ENCODE peak calls at places on chromosomes 2 and 18, in eight cellular contexts. E is stomach, P is neural crest cell, L is fibroblast of mammary gland, V is nephron progenitor cell, H is D721Med, T is fibroblast of pulmonary artery, Q is lung. S is an unnamed sample.

GRCh38 chr2:199596549-199596948 is 138.8 kb upstream of the SATB2 start:
- DNase-seq in E (no peak), P (no peak), T (peak; percentile 15), L (peak; percentile 24), V (no peak), Q (no peak), H (no peak), S (no peak)

GRCh38 chr2:239223330-239224248 is 177.2 kb downstream of the HDAC4 start:
- DNase-seq in E (peak; percentile 65), L (peak; percentile 88), P (no peak), T (peak; percentile 56), Q (no peak), H (no peak), V (no peak), S (no peak)

GRCh38 chr2:144414324-144414845 is 105.5 kb downstream of the ZEB2 start:
- DNase-seq in L (peak; percentile 99), H (no peak), E (no peak), V (no peak), Q (peak; percentile 54), P (no peak), T (peak; percentile 94), S (peak; percentile 11)

GRCh38 chr2:88933980-88934379 is 242.5 kb downstream of the RPIA start:
- DNase-seq in L (peak; percentile 17), E (no peak), Q (no peak), V (no peak), P (no peak), T (no peak), H (no peak), S (no peak)

GRCh38 chr18:26436176-26437031 is 111.9 kb downstream of the KCTD1 start:
- DNase-seq in Q (no peak), T (peak; percentile 79), L (peak; percentile 90), V (peak; percentile 18), H (no peak), E (no peak), P (no peak), S (no peak)

GRCh38 chr2:5373200-5373599 is 319.0 kb upstream of the SOX11 start:
- DNase-seq in P (peak; percentile 71), H (no peak), Q (no peak), L (no peak), E (no peak), V (peak; percentile 74), T (no peak), S (no peak)

GRCh38 chr2:54052825-54053718 is 62.3 kb upstream of the ACYP2 start:
- DNase-seq in L (peak; percentile 44), V (no peak), Q (no peak), H (no peak), P (no peak), E (no peak), T (no peak), S (no peak)

GRCh38 chr2:193518061-193518817 is 1323.5 kb upstream of the TMEFF2 start:
- DNase-seq in T (peak; percentile 54), V (no peak), P (no peak), L (peak; percentile 91), E (no peak), H (no peak), Q (no peak), S (no peak)

GRCh38 chr18:79339094-79339908 is 56.4 kb upstream of the NFATC1 start:
- DNase-seq in V (no peak), P (no peak), L (peak; percentile 22), E (no peak), H (no peak), Q (no peak), T (no peak), S (no peak)

GRCh38 chr2:1488851-1489250 is 75.6 kb downstream of the TPO start:
- DNase-seq in E (no peak), H (no peak), V (no peak), T (no peak), P (no peak), L (no peak), Q (peak; percentile 17), S (no peak)

GRCh38 chr2:176269319-176270099 is at the start of gene MTX2:
- DNase-seq in Q (peak; percentile 71), E (peak; percentile 78), T (peak; percentile 69), L (peak; percentile 42), H (peak; percentile 44), V (peak; percentile 85), P (peak; percentile 71), S (peak; percentile 86)

GRCh38 chr2:33068261-33068660 is 121.5 kb downstream of the LTBP1 start:
- DNase-seq in V (no peak), H (no peak), Q (no peak), P (no peak), E (no peak), T (peak; percentile 36), L (peak; percentile 89), S (no peak)

GRCh38 chr18:9106800-9107574 is 4.5 kb downstream of the NDUFV2 start:
- DNase-seq in P (no peak), L (no peak), T (no peak), V (no peak), Q (no peak), H (no peak), E (no peak), S (no peak)

GRCh38 chr2:96119389-96119751 is 3.0 kb upstream of the ADRA2B start:
- DNase-seq in H (no peak), T (no peak), L (no peak), E (no peak), P (no peak), Q (no peak), V (no peak), S (no peak)

GRCh38 chr2:37670378-37671012 is 947 bp downstream of the CDC42EP3 start:
- DNase-seq in Q (no peak), H (no peak), L (no peak), E (no peak), P (no peak), T (peak; percentile 40), V (no peak), S (no peak)

GRCh38 chr2:185291035-185291647 is 447.5 kb upstream of the FSIP2 start:
- DNase-seq in Q (no peak), T (peak; percentile 69), H (no peak), V (peak; percentile 66), L (peak; percentile 55), E (peak; percentile 71), P (peak; percentile 51), S (peak; percentile 6)
- TF ChIP-seq CTCF in Q (no peak), T (peak; percentile 84), H (peak; percentile 44), V (peak; percentile 79), L (peak; percentile 68), E (no peak), P (peak; percentile 79), S (peak; percentile 53)

DNA sequence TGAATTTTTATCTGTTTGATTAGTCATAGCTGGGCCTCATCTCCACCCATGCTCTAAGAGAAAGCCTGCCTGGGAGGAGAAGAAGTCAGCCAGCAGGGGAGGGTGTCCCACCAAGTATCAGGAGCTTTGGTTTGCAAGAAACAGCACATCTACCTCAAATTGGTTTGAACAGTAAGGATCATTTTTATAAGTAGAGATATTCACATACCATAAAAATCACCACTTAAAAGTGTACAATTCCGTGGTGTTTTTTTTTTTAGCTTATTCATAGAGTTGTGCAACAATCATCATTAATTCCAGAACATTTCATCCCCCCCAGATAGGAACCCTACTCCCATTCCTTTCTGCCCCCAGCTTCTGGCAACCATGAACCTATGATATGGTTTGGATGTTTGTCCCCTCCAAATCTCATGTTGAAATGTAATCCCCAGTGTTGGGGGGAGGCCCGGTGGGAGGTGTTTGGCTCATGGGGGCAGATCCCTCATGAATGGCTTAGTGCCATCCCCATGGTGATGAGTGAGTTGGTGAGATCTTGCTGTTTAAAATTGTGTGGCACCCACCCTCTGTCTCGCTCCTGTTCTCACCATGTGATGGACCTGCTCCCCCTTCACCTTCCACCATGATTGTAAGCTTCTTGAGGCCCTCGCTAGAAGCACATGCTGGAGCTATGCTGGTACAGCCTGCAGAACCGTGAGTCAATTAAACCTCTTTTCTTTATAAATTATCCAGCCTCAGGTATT is 36.2 kb upstream of the HS6ST1 start:
- DNase-seq in L (peak; percentile 77), T (peak; percentile 72), P (no peak), H (no peak), V (no peak), E (no peak), Q (peak; percentile 24), S (no peak)
- TF ChIP-seq CTCF in L (peak; percentile 54), T (peak; percentile 50), P (no peak), H (no peak), V (no peak), E (no peak), Q (no peak), S (no peak)

GRCh38 chr2:169982929-169983328 is 155.7 kb downstream of the UBR3 start:
- DNase-seq in H (no peak), L (no peak), T (no peak), V (no peak), Q (no peak), E (no peak), P (no peak), S (no peak)

GRCh38 chr2:169979025-169979424 is 151.8 kb downstream of the UBR3 start:
- DNase-seq in Q (no peak), T (no peak), P (no peak), H (no peak), L (no peak), E (no peak), V (no peak), S (no peak)

GRCh38 chr2:169980643-169981042 is 153.4 kb downstream of the UBR3 start:
- DNase-seq in T (no peak), H (no peak), V (no peak), L (no peak), E (no peak), P (no peak), Q (no peak), S (no peak)

GRCh38 chr2:169980001-169980400 is 152.7 kb downstream of the UBR3 start:
- DNase-seq in L (no peak), V (no peak), H (no peak), T (peak; percentile 23), E (no peak), Q (no peak), P (no peak), S (no peak)

DNA sequence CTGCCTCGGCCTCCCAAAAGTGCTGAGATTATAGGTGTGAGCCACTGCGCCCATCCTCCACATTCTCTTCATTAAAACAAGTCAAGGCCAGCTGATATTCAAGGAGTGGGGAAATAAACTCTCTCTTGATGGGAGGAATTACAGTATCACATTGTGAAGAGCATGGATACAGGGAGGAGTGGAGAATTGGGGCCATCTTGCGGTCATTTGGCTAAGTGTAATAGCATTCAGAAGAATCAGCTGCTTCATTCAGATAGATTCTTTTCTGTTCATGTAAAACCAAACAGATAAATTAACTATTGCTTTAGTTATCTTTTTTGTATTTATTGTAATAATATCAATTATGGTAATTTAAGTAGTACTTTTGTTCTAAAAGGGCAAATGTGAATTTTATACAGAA is 156.3 kb downstream of the UBR3 start:
- DNase-seq in Q (no peak), L (peak; percentile 31), P (no peak), T (peak; percentile 26), H (no peak), E (no peak), V (no peak), S (no peak)
- TF ChIP-seq CTCF in Q (no peak), L (peak; percentile 30), P (peak; percentile 23), T (peak; percentile 16), H (no peak), E (no peak), V (no peak), S (no peak)

DNA sequence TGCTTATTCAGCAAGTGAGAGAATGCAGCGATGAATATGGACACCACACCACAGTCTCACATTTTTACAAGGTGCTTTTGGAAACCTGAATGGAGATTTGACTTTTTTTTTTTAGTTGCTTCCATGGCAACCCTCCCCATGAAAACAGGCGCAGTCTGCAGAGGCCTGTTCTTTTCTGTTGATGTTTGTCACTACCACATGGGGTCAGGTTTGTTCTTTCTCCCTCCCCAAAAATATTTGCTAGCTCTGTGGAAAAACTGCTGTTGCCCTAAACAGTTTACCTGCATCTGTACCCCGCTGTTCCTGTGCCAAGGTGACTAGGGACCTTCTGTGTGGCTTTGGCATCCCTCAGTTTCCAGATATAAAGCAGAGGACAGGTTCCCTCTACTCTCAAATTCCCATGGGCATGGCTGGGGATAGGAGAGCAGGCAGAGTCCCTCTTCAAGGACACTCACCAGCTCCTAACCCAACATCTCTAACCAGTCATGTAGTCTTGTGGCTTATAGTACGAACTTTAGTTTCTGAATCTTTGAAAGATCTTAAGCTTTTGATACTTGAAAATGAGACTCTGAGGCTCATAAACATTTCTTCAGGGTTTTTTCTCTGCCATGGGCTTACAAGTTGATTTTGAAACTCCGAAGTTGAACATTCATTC is 14.7 kb upstream of the MAPRE2 start:
- DNase-seq in Q (no peak), E (no peak), P (no peak), T (no peak), V (no peak), L (no peak), H (no peak), S (no peak)
- TF ChIP-seq CTCF in Q (no peak), E (no peak), P (no peak), T (no peak), V (peak; percentile 11), L (no peak), H (no peak), S (peak; percentile 54)